ENCODE peak calls at places on chromosomes 13 and 19, in five cellular contexts. Q is H9, B is H1, J is neuronal stem cell, F is mesenchymal stem cell. Y is an unnamed sample.
A peak's percentile ranks its signal among the peaks of the same experiment; 100 is the strongest.

GRCh38 chr19:4140237-4140711 is 13.2 kb upstream of the CREB3L3 start:
- DNase-seq in Q (peak; percentile 75), B (peak; percentile 72), J (peak; percentile 56), F (peak; percentile 79), Y (peak; percentile 72)

GRCh38 chr13:82477436-82477835 is 1404.8 kb downstream of the SLITRK1 start:
- DNase-seq in Q (no peak), B (no peak), J (no peak), F (no peak), Y (no peak)

GRCh38 chr13:90824027-90824426 is 523.5 kb upstream of the MIR17HG start:
- DNase-seq in Q (no peak), B (no peak), J (no peak), F (no peak), Y (no peak)

GRCh38 chr19:57583104-57583520 is 833 bp upstream of the ZIK1 start:
- DNase-seq in Q (peak; percentile 28), B (no peak), J (no peak), F (no peak), Y (no peak)

GRCh38 chr19:54517483-54517882 is 14.9 kb downstream of the LAIR2 start:
- DNase-seq in Q (peak; percentile 29), B (peak; percentile 46), J (peak; percentile 1), F (peak; percentile 7), Y (peak; percentile 91)

GRCh38 chr19:46984077-46985010 is 35.3 kb upstream of the NPAS1 start:
- DNase-seq in Q (no peak), B (no peak), J (no peak), F (peak; percentile 92), Y (no peak)

GRCh38 chr19:2983351-2984195 is 6.2 kb downstream of the TLE6 start:
- DNase-seq in Q (peak; percentile 92), B (peak; percentile 86), J (no peak), F (peak; percentile 60), Y (peak; percentile 97)

GRCh38 chr19:15159251-15159650 is 41.5 kb downstream of the NOTCH3 start:
- DNase-seq in Q (no peak), B (no peak), J (no peak), F (peak; percentile 24), Y (no peak)

GRCh38 chr13:33132644-33133440 is 116.6 kb downstream of the KL start:
- DNase-seq in Q (no peak), B (no peak), J (no peak), F (peak; percentile 52), Y (no peak)

GRCh38 chr13:66562054-66562453 is 668.1 kb downstream of the PCDH9 start:
- DNase-seq in Q (no peak), B (no peak), J (no peak), F (no peak), Y (no peak)

GRCh38 chr13:73428137-73428536 is 369.3 kb downstream of the KLF5 start:
- DNase-seq in Q (no peak), B (no peak), J (no peak), F (peak; percentile 71), Y (peak; percentile 47)

GRCh38 chr19:38049105-38049649 is 142.2 kb downstream of the SIPA1L3 start:
- DNase-seq in Q (no peak), B (no peak), J (no peak), F (peak; percentile 44), Y (no peak)

GRCh38 chr19:52691215-52691610 is 43.6 kb downstream of the ZNF611 start:
- DNase-seq in Q (peak; percentile 37), B (no peak), J (no peak), F (no peak), Y (no peak)

GRCh38 chr13:60577761-60578160 is 180.7 kb downstream of the TDRD3 start:
- DNase-seq in Q (no peak), B (no peak), J (no peak), F (no peak), Y (no peak)

GRCh38 chr13:112771877-112772538 is 82.2 kb downstream of the ATP11A start:
- DNase-seq in Q (no peak), B (no peak), J (no peak), F (no peak), Y (no peak)

GRCh38 chr19:21585491-21585890 is 80.1 kb downstream of the ZNF429 start:
- DNase-seq in Q (no peak), B (no peak), J (no peak), F (no peak), Y (no peak)

GRCh38 chr13:23980160-23980551 is 82.9 kb upstream of the C1QTNF9B start:
- DNase-seq in Q (peak; percentile 86), B (peak; percentile 92), J (peak; percentile 85), F (peak; percentile 92), Y (peak; percentile 96)

GRCh38 chr13:48038763-48039162 is 1.2 kb downstream of the NUDT15 start:
- DNase-seq in Q (no peak), B (no peak), J (no peak), F (peak; percentile 8), Y (no peak)

GRCh38 chr13:25180795-25181537 is 8.9 kb upstream of the AMER2 start:
- DNase-seq in Q (no peak), B (peak; percentile 28), J (no peak), F (no peak), Y (no peak)

GRCh38 chr19:49773663-49774305 is 7.0 kb downstream of the AP2A1 start:
- DNase-seq in Q (no peak), B (no peak), J (no peak), F (no peak), Y (no peak)
- H2BK12ac ChIP-seq in Q (no peak overlapping the region), B (no peak overlapping the region), J (no peak overlapping the region), F (no peak overlapping the region), Y (no peak overlapping the region)

GRCh38 chr19:55588738-55589137 is 8.1 kb upstream of the ZNF579 start:
- DNase-seq in Q (no peak), B (no peak), J (no peak), F (no peak), Y (no peak)
- H2BK12ac ChIP-seq in Q (no peak overlapping the region), B (no peak overlapping the region), J (no peak overlapping the region), F (no peak overlapping the region), Y (no peak overlapping the region)

GRCh38 chr13:106049171-106049570 is 486.3 kb downstream of the EFNB2 start:
- DNase-seq in Q (no peak), B (no peak), J (no peak), F (no peak), Y (no peak)
- H2BK12ac ChIP-seq in Q (no peak overlapping the region), B (no peak overlapping the region), J (no peak overlapping the region), F (no peak overlapping the region), Y (no peak overlapping the region)

GRCh38 chr19:10699650-10700335 is 1.4 kb upstream of the QTRT1 start:
- DNase-seq in Q (peak; percentile 65), B (peak; percentile 77), J (no peak), F (peak; percentile 68), Y (peak; percentile 84)
- H2BK12ac ChIP-seq in Q (no peak overlapping the region), B (no peak overlapping the region), J (no peak overlapping the region), F (no peak overlapping the region), Y (no peak overlapping the region)

GRCh38 chr13:41061075-41061913 is at the start of gene WBP4:
- DNase-seq in Q (peak; percentile 95), B (peak; percentile 99), J (peak; percentile 94), F (peak; percentile 98), Y (peak; percentile 98)
- H2BK12ac ChIP-seq in Q (no peak within 1 kb of the TSS), B (peak within 1 kb of the TSS; percentile 91), J (no peak within 1 kb of the TSS), F (peak within 1 kb of the TSS; percentile 45), Y (peak within 1 kb of the TSS; percentile 76)

DNA sequence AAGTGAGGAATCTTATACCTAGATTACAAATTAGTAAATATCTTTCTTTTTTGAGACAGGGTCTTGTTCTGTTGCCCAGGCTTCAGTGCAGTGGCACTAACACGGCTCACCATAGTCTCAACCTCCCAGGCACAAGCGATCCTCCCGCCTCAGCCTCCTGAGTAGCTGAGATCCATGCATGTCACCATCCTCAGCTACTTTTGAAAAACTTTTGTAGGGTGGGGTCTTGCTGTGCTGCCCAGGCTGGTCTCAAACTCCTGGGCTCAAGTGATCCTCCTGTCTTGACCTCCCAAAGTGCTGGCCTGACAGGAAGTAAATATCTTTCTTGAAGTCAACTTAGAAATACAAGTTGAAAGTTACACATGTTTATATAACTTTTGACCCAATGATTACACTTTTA is 20.0 kb upstream of the CEACAM20 start:
- DNase-seq in Q (no peak), B (no peak), J (no peak), F (no peak), Y (no peak)
- H2BK12ac ChIP-seq in Q (no peak overlapping the region), B (no peak overlapping the region), J (no peak overlapping the region), F (no peak overlapping the region), Y (no peak overlapping the region)

DNA sequence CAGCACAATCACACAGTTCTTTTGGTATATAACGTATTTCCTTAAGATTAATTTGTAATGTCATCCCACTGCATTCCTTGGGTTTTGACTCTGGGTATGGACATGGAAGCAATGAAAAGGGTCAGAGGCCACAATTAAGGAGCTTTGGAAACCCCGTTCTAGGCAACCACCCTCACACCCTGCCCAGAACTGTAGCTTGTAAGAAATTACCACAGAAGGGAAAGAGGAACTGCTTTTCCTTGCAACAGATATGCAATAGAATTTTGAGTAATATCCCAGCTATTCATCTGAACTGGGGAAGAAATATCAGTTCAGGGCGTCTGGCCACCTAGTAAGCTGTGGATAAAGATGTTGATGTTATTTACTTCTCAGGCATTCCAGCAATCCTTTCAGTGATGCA is 980 bp upstream of the CLC start:
- DNase-seq in Q (no peak), B (no peak), J (no peak), F (no peak), Y (peak; percentile 45)
- H2BK12ac ChIP-seq in Q (no peak overlapping the region), B (no peak overlapping the region), J (no peak overlapping the region), F (no peak overlapping the region), Y (no peak overlapping the region)

DNA sequence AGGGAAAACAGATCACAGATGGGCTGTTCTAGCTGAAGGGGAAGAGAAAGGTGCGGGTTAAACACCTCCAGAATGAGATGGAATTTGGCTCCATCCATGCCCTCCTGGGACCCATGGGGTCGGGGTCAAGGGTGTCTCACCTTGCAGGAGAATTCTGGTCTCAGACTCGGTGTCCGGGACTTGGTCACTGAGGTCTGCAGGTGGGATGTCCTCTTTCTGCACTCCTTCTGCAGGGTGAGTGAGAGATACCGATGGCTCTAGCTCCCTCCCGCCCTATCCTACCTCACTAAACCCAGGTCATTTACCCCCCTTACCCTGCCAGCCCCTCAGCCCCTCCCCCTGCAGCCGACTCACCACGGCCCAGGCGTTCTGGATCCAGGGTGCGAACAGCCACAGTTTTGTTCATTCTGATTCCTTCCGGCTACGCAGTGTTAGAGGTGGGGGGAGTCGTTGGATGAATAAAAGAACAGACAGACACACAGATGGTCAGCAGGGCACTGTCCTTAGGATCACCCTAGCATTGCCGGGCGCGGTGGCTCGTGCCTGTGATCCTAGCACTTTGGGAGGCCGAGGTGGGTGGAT is 24.1 kb downstream of the C3 start:
- DNase-seq in Q (no peak), B (no peak), J (no peak), F (no peak), Y (no peak)
- H2BK12ac ChIP-seq in Q (no peak overlapping the region), B (no peak overlapping the region), J (no peak overlapping the region), F (no peak overlapping the region), Y (no peak overlapping the region)

GRCh38 chr13:65236841-65237418 is 1993.2 kb downstream of the PCDH9 start:
- DNase-seq in Q (no peak), B (peak; percentile 48), J (no peak), F (no peak), Y (no peak)
- H2BK12ac ChIP-seq in Q (no peak overlapping the region), B (no peak overlapping the region), J (no peak overlapping the region), F (no peak overlapping the region), Y (no peak overlapping the region)